ENCODE peak calls at places on chromosomes 13 and 19, in eight cellular contexts. A, F, V, I, N, H, K and U are unnamed samples.

GRCh38 chr13:34863360-34864135 is 78.5 kb upstream of the NBEA start:
- ATAC-seq in A (no peak), F (no peak), V (no peak), I (no peak), N (peak), H (no peak), K (no peak), U (peak)

GRCh38 chr19:45172173-45172572 is 5.9 kb downstream of the TRAPPC6A start:
- ATAC-seq in A (peak), F (peak), V (no peak), I (peak), N (no peak), H (peak), K (no peak), U (peak)

GRCh38 chr13:97856001-97856675 is 97.3 kb upstream of the IPO5 start:
- ATAC-seq in A (no peak), F (no peak), V (peak), I (no peak), N (peak), H (no peak), K (peak), U (no peak)

GRCh38 chr19:45469835-45470146 is 2.0 kb downstream of the FOSB start:
- ATAC-seq in A (peak), F (no peak), V (peak), I (peak), N (peak), H (peak), K (no peak), U (peak)

GRCh38 chr13:19681517-19681916 is 48.1 kb downstream of the MPHOSPH8 start:
- ATAC-seq in A (no peak), F (no peak), V (no peak), I (no peak), N (no peak), H (peak), K (no peak), U (no peak)

GRCh38 chr19:16061943-16062342 is 14.4 kb upstream of the TPM4 start:
- ATAC-seq in A (peak), F (no peak), V (no peak), I (peak), N (no peak), H (peak), K (no peak), U (no peak)

GRCh38 chr13:99303863-99304521 is 3.2 kb downstream of the GPR183 start:
- ATAC-seq in A (no peak), F (no peak), V (peak), I (peak), N (peak), H (peak), K (no peak), U (no peak)

GRCh38 chr13:70849267-70849666 is 741.0 kb upstream of the KLHL1 start:
- ATAC-seq in A (no peak), F (no peak), V (no peak), I (no peak), N (no peak), H (no peak), K (no peak), U (no peak)

GRCh38 chr13:107034236-107034635 is 466.3 kb upstream of the ARGLU1 start:
- ATAC-seq in A (no peak), F (no peak), V (no peak), I (no peak), N (no peak), H (no peak), K (no peak), U (no peak)

GRCh38 chr13:36758345-36758744 is 60.7 kb upstream of the RFXAP start:
- ATAC-seq in A (no peak), F (no peak), V (no peak), I (no peak), N (no peak), H (no peak), K (peak), U (no peak)

GRCh38 chr13:97762141-97762540 is 191.3 kb upstream of the IPO5 start:
- ATAC-seq in A (no peak), F (no peak), V (no peak), I (no peak), N (no peak), H (no peak), K (no peak), U (no peak)

GRCh38 chr13:24308488-24309020 is 826 bp upstream of the C1QTNF9 start:
- ATAC-seq in A (no peak), F (no peak), V (peak), I (no peak), N (no peak), H (no peak), K (no peak), U (no peak)

GRCh38 chr13:113493315-113493951 is 2.9 kb upstream of the DCUN1D2 start:
- ATAC-seq in A (peak), F (no peak), V (no peak), I (peak), N (peak), H (no peak), K (peak), U (peak)

GRCh38 chr19:53864308-53864836 is 3.3 kb upstream of the MYADM start:
- ATAC-seq in A (no peak), F (no peak), V (peak), I (no peak), N (no peak), H (no peak), K (no peak), U (no peak)

GRCh38 chr13:44417876-44418275 is 44.3 kb downstream of the SERP2 start:
- ATAC-seq in A (no peak), F (peak), V (no peak), I (no peak), N (no peak), H (no peak), K (no peak), U (no peak)

GRCh38 chr19:49458567-49458903 is 5.5 kb downstream of the ALDH16A1 start:
- ATAC-seq in A (no peak), F (no peak), V (no peak), I (peak), N (no peak), H (no peak), K (no peak), U (no peak)

GRCh38 chr19:374886-375235 is 30.3 kb upstream of the MIER2 start:
- ATAC-seq in A (no peak), F (no peak), V (no peak), I (no peak), N (no peak), H (no peak), K (no peak), U (no peak)

GRCh38 chr13:30276178-30276577 is 31.2 kb downstream of the KATNAL1 start:
- ATAC-seq in A (no peak), F (peak), V (no peak), I (no peak), N (no peak), H (no peak), K (no peak), U (no peak)

GRCh38 chr13:59343132-59343531 is 820.6 kb downstream of the DIAPH3 start:
- ATAC-seq in A (no peak), F (no peak), V (no peak), I (no peak), N (no peak), H (no peak), K (no peak), U (no peak)